ENCODE peak calls at places on chromosomes 12 and 14, in five cellular contexts. M, Q, O, P and L are unnamed samples.
A peak's percentile ranks its signal among the peaks of the same experiment; 100 is the strongest.

GRCh38 chr12:70247653-70248199 is 4.5 kb downstream of the CNOT2 start:
- DNase-seq in M (no peak), Q (no peak), O (no peak), P (no peak), L (no peak)

GRCh38 chr12:13154027-13154538 is 42.4 kb upstream of the EMP1 start:
- DNase-seq in M (no peak), Q (no peak), O (no peak), P (no peak), L (no peak)

GRCh38 chr12:96516472-96517417 is 27.4 kb downstream of the CFAP54 start:
- DNase-seq in M (peak; percentile 80), Q (peak; percentile 91), O (peak; percentile 74), P (peak; percentile 87), L (peak; percentile 75)

GRCh38 chr12:95790025-95790911 is at the start of gene NTN4:
- DNase-seq in M (no peak), Q (peak; percentile 60), O (peak; percentile 43), P (peak; percentile 41), L (peak; percentile 39)

GRCh38 chr12:124829008-124829707 is 34.5 kb downstream of the SCARB1 start:
- DNase-seq in M (no peak), Q (peak; percentile 91), O (peak; percentile 52), P (peak; percentile 67), L (peak; percentile 48)

GRCh38 chr12:47965581-47965980 is 2.2 kb downstream of the TMEM106C start:
- DNase-seq in M (no peak), Q (no peak), O (no peak), P (no peak), L (no peak)

GRCh38 chr14:52399104-52399503 is 85.0 kb downstream of the PTGER2 start:
- DNase-seq in M (no peak), Q (no peak), O (no peak), P (no peak), L (no peak)

GRCh38 chr14:92501891-92502351 is 11.7 kb upstream of the RIN3 start:
- DNase-seq in M (no peak), Q (peak; percentile 64), O (no peak), P (peak; percentile 45), L (no peak)

GRCh38 chr14:49586673-49587460 is 687 bp upstream of the RPS29 start:
- DNase-seq in M (peak; percentile 61), Q (peak; percentile 91), O (peak; percentile 75), P (peak; percentile 86), L (peak; percentile 84)

GRCh38 chr12:124621296-124621660 is 53.9 kb upstream of the NCOR2 start:
- DNase-seq in M (no peak), Q (no peak), O (no peak), P (peak; percentile 84), L (no peak)

GRCh38 chr12:22409071-22409951 is 74.8 kb upstream of the ST8SIA1 start:
- DNase-seq in M (peak; percentile 19), Q (no peak), O (no peak), P (peak; percentile 16), L (no peak)

GRCh38 chr14:75824328-75824727 is 157.5 kb downstream of the TGFB3 start:
- DNase-seq in M (no peak), Q (no peak), O (no peak), P (no peak), L (no peak)

GRCh38 chr14:92510972-92511371 is 2.6 kb upstream of the RIN3 start:
- DNase-seq in M (no peak), Q (peak; percentile 14), O (peak; percentile 68), P (no peak), L (peak; percentile 22)